ENCODE peak calls at places on chromosomes 3 and 15, in eight cellular contexts. L is MM.1S, X is left lung, O is PC-3, Q is cardiac fibroblast, R is psoas muscle, A is Peyer's patch, H is endodermal cell. C is an unnamed sample.
A peak's percentile ranks its signal among the peaks of the same experiment; 100 is the strongest.

GRCh38 chr3:130341388-130341787 is 4.1 kb upstream of the COL6A5 start:
- DNase-seq in O (peak; percentile 3), L (no peak), H (no peak), R (no peak), A (no peak), X (no peak), Q (peak; percentile 5), C (peak; percentile 5)

GRCh38 chr3:112136959-112137693 is 4.1 kb upstream of the GCSAM start:
- DNase-seq in Q (peak; percentile 63), A (no peak), R (no peak), O (peak; percentile 81), H (peak; percentile 83), X (no peak), L (peak; percentile 70), C (no peak)

GRCh38 chr3:12990306-12990705 is 82.9 kb downstream of the IQSEC1 start:
- DNase-seq in R (no peak), L (no peak), A (no peak), H (peak; percentile 36), X (no peak), Q (peak; percentile 16), O (peak; percentile 48), C (no peak)

GRCh38 chr15:40770147-40770721 is 454 bp downstream of the C15orf62 start:
- DNase-seq in R (no peak), L (no peak), A (peak; percentile 27), X (no peak), Q (no peak), H (no peak), O (no peak), C (no peak)

GRCh38 chr15:70362911-70363310 is 265.2 kb upstream of the TLE3 start:
- DNase-seq in L (no peak), O (peak; percentile 24), H (peak; percentile 87), X (peak; percentile 39), R (peak; percentile 29), A (peak; percentile 29), Q (peak; percentile 47), C (no peak)

GRCh38 chr3:115581347-115582135 is 41.8 kb upstream of the GAP43 start:
- DNase-seq in O (peak; percentile 52), L (no peak), Q (peak; percentile 32), R (peak; percentile 25), H (no peak), A (no peak), X (no peak), C (no peak)

GRCh38 chr3:145882416-145882815 is 278.6 kb downstream of the PLOD2 start:
- DNase-seq in X (no peak), H (no peak), R (no peak), A (no peak), O (no peak), Q (peak; percentile 17), L (no peak), C (no peak)

GRCh38 chr15:70605606-70606410 is 157.6 kb downstream of the UACA start:
- DNase-seq in X (peak; percentile 54), O (peak; percentile 32), H (no peak), A (no peak), R (peak; percentile 53), L (no peak), Q (peak; percentile 81), C (no peak)

GRCh38 chr15:93063292-93063671 is 25.7 kb downstream of the RGMA start:
- DNase-seq in H (peak; percentile 84), Q (no peak), O (peak; percentile 86), X (no peak), R (no peak), L (no peak), A (no peak), C (no peak)

GRCh38 chr15:58546635-58547627 is 115.1 kb downstream of the LIPC start:
- DNase-seq in X (peak; percentile 48), Q (peak; percentile 99), H (peak; percentile 45), L (no peak), O (peak; percentile 96), A (no peak), R (peak; percentile 59), C (no peak)

GRCh38 chr15:86855962-86856361 is 776.3 kb downstream of the AGBL1 start:
- DNase-seq in O (no peak), L (no peak), A (no peak), R (no peak), H (no peak), X (no peak), Q (no peak), C (no peak)

GRCh38 chr15:100665570-100665969 is 63.2 kb downstream of the ASB7 start:
- DNase-seq in H (no peak), Q (peak; percentile 22), O (peak; percentile 67), A (no peak), R (no peak), X (no peak), L (no peak), C (no peak)

GRCh38 chr3:120382941-120383447 is 33.8 kb upstream of the LRRC58 start:
- DNase-seq in H (no peak), R (no peak), A (no peak), L (no peak), Q (no peak), X (no peak), O (no peak), C (no peak)

GRCh38 chr3:47868306-47868705 is 65.4 kb downstream of the DHX30 start:
- DNase-seq in H (peak; percentile 17), O (no peak), X (no peak), L (no peak), R (no peak), A (no peak), Q (no peak), C (no peak)

GRCh38 chr15:99564221-99565030 is 1.4 kb upstream of the MEF2A start:
- DNase-seq in H (peak; percentile 64), A (peak; percentile 20), O (no peak), R (no peak), X (peak; percentile 39), Q (peak; percentile 38), L (no peak), C (peak; percentile 13)
- H3K4me3 ChIP-seq in H (peak overlapping the region; percentile 70), A (peak overlapping the region; percentile 92), O (peak overlapping the region; percentile 64), R (peak overlapping the region; percentile 75), X (peak overlapping the region; percentile 31), Q (peak overlapping the region; percentile 17), L (peak overlapping the region; percentile 66), C (peak overlapping the region; percentile 97)

DNA sequence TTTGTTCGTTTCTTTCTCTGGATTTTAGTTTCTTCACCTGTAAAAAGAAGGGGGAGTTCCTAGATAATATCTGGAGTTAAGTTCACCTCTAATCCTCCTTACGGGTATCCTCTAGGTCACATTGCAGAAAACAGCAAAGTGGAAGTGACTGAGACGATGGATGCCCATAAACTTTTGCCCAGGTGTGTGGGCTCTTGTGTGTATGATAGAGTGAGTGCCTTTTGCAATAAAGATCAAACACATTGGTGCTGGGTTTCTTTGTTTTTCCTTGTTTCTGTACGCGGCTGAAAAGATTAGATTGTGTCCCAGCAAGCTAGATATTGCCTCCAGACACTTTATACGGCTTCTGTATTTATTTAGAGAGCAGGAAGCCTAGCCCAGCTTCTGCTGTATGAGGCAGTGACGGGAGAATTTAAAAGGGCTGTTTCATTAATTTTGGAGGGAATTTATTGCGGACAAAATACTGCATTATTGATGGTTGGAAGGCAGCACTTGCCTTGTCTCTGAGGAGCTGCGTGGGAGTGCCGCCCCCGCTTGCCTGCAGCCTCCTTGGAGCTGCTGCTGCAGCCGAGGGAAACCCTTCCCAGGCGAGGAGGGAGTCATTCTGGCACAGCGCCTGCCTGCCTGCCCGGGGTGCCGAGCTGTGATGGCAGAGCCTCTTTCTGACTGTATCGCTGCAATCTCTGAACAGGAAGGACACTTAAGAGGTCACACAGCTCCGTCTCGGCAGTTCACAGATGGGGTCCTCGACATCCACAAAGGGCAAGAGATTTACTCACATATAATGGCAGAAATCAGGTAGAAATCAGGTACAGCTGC is 38.6 kb downstream of the PYDC2 start:
- DNase-seq in A (no peak), R (peak; percentile 35), H (peak; percentile 59), L (no peak), X (no peak), O (peak; percentile 54), Q (peak; percentile 29), C (peak; percentile 3)
- H3K4me3 ChIP-seq in A (no peak overlapping the region), R (no peak overlapping the region), H (no peak overlapping the region), L (no peak overlapping the region), X (no peak overlapping the region), O (peak overlapping the region; percentile 56), Q (no peak overlapping the region), C (no peak overlapping the region)

DNA sequence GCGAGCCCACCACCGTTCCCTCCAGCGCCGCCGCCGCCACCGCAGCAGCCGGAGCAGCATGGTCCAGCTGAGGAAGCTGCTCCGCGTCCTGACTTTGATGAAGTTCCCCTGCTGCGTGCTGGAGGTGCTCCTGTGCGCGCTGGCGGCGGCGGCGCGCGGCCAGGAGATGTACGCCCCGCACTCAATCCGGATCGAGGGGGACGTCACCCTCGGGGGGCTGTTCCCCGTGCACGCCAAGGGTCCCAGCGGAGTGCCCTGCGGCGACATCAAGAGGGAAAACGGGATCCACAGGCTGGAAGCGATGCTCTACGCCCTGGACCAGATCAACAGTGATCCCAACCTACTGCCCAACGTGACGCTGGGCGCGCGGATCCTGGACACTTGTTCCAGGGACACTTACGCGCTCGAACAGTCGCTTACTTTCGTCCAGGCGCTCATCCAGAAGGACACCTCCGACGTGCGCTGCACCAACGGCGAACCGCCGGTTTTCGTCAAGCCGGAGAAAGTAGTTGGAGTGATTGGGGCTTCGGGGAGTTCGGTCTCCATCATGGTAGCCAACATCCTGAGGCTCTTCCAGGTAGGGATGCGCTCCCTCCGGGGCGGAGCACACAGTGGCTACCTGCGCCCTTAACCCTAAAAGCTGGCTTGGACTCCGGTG is 545 bp downstream of the GRM7 start:
- DNase-seq in Q (no peak), L (no peak), R (no peak), X (no peak), A (no peak), O (no peak), H (peak; percentile 82), C (no peak)
- H3K4me3 ChIP-seq in Q (no peak overlapping the region), L (no peak overlapping the region), R (peak overlapping the region; percentile 38), X (no peak overlapping the region), A (no peak overlapping the region), O (no peak overlapping the region), H (peak overlapping the region; percentile 79), C (no peak overlapping the region)

GRCh38 chr3:66037986-66038369 is 740 bp downstream of the MAGI1 start:
- DNase-seq in L (peak; percentile 30), A (no peak), X (no peak), O (no peak), Q (no peak), H (peak; percentile 63), R (peak; percentile 27), C (peak; percentile 48)
- H3K4me3 ChIP-seq in L (peak overlapping the region; percentile 97), A (peak overlapping the region; percentile 46), X (peak overlapping the region; percentile 78), O (peak overlapping the region; percentile 84), Q (peak overlapping the region; percentile 74), H (peak overlapping the region; percentile 94), R (peak overlapping the region; percentile 75), C (peak overlapping the region; percentile 64)

DNA sequence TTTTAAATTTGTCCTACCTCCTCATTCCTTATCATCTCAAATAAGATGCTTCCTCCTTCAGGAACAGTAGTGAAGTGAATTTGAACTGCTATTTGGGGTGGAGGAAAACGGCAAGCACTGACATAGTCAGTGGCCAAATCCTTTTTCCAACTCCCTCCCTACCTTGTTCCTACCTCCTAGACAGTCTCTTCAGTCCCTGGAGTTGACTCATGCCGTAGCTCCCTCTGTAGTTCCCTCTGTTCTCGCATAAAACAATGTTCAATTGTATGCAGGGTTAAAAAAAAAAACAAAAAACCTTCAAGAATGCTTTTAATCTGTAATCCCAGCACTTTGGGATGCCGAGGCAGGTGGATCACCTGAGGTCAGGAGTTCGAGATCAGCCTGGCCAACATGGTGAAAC is 1.4 kb downstream of the UBR1 start:
- DNase-seq in H (no peak), O (peak; percentile 42), Q (peak; percentile 23), L (no peak), X (no peak), A (no peak), R (no peak), C (no peak)
- H3K4me3 ChIP-seq in H (peak overlapping the region; percentile 94), O (peak overlapping the region; percentile 76), Q (no peak overlapping the region), L (no peak overlapping the region), X (peak overlapping the region; percentile 61), A (no peak overlapping the region), R (peak overlapping the region; percentile 93), C (peak overlapping the region; percentile 98)

GRCh38 chr15:95495033-95495541 is 835.4 kb upstream of the NR2F2 start:
- DNase-seq in X (no peak), H (peak; percentile 57), Q (no peak), A (no peak), L (no peak), O (no peak), R (no peak), C (no peak)
- H3K4me3 ChIP-seq in X (no peak overlapping the region), H (no peak overlapping the region), Q (no peak overlapping the region), A (no peak overlapping the region), L (no peak overlapping the region), O (no peak overlapping the region), R (no peak overlapping the region), C (no peak overlapping the region)

C was measured in GM06990.